ENCODE peak calls at places on chromosomes 1 and 21, in eight cellular contexts. E is hypothalamus; C is EL; F is activated naive CD4-positive, alpha-beta T cell; B is C1 segment of cervical spinal cord; A is NCI-H1417; R is T-helper 1 cell; K is sciatic nerve. P is an unnamed sample.

GRCh38 chr1:74731399-74732052 is 1.3 kb downstream of the CRYZ start:
- DNase-seq in F (no peak), R (no peak), A (no peak), B (no peak), C (peak; percentile 35), K (no peak), E (no peak), P (no peak)

GRCh38 chr1:48526045-48526714 is 54.2 kb upstream of the SPATA6 start:
- DNase-seq in K (no peak), F (no peak), C (no peak), A (peak; percentile 12), E (no peak), B (peak; percentile 44), R (no peak), P (peak; percentile 75)

GRCh38 chr1:90721210-90722194 is 4.4 kb upstream of the BARHL2 start:
- DNase-seq in A (peak; percentile 83), E (no peak), B (peak; percentile 35), F (no peak), K (no peak), C (peak; percentile 63), R (no peak), P (peak; percentile 96)

GRCh38 chr1:246178902-246179301 is 328.2 kb downstream of the SMYD3 start:
- DNase-seq in F (no peak), C (no peak), B (no peak), A (no peak), R (no peak), E (no peak), K (no peak), P (no peak)

GRCh38 chr1:1543706-1544099 is 3.3 kb upstream of the TMEM240 start:
- DNase-seq in F (no peak), B (no peak), C (no peak), K (no peak), A (no peak), R (no peak), E (no peak), P (no peak)

GRCh38 chr1:111127923-111128643 is 11.8 kb downstream of the DRAM2 start:
- DNase-seq in R (no peak), E (no peak), C (no peak), K (no peak), A (no peak), B (no peak), F (no peak), P (no peak)

GRCh38 chr1:113692824-113693431 is 66.4 kb downstream of the PHTF1 start:
- DNase-seq in B (no peak), C (no peak), E (no peak), R (no peak), F (no peak), K (no peak), A (no peak), P (no peak)

GRCh38 chr1:25568090-25568833 is 24.9 kb downstream of the LDLRAP1 start:
- DNase-seq in E (no peak), K (no peak), R (no peak), A (no peak), B (no peak), C (peak; percentile 77), F (no peak), P (no peak)

GRCh38 chr1:244662604-244663003 is 9.7 kb downstream of the DESI2 start:
- DNase-seq in B (no peak), A (no peak), C (no peak), F (no peak), R (no peak), K (no peak), E (no peak), P (no peak)

GRCh38 chr1:226578946-226579639 is 30.5 kb downstream of the STUM start:
- DNase-seq in B (no peak), E (no peak), C (no peak), F (no peak), K (no peak), R (no peak), A (no peak), P (no peak)

GRCh38 chr21:45200596-45201296 is 86.9 kb downstream of the POFUT2 start:
- DNase-seq in A (no peak), F (no peak), R (no peak), C (no peak), K (no peak), B (no peak), E (no peak), P (no peak)

GRCh38 chr1:10835423-10836421 is 39.3 kb upstream of the CASZ1 start:
- DNase-seq in R (no peak), K (no peak), E (no peak), F (no peak), C (peak; percentile 44), A (peak; percentile 89), B (no peak), P (peak; percentile 85)

GRCh38 chr1:93907718-93908117 is 1.5 kb downstream of the GCLM start:
- DNase-seq in R (no peak), C (peak; percentile 71), B (no peak), K (no peak), F (no peak), A (peak; percentile 58), E (no peak), P (peak; percentile 45)

GRCh38 chr1:155295183-155295941 is 5.9 kb downstream of the PKLR start:
- DNase-seq in C (no peak), B (no peak), R (no peak), E (no peak), A (no peak), F (no peak), K (no peak), P (no peak)

GRCh38 chr1:202084791-202085681 is 37.7 kb upstream of the GPR37L1 start:
- DNase-seq in C (no peak), A (peak; percentile 77), E (no peak), K (no peak), F (no peak), R (no peak), B (peak; percentile 72), P (no peak)

GRCh38 chr1:42141978-42142377 is 11.2 kb upstream of the GUCA2B start:
- DNase-seq in A (no peak), R (no peak), F (no peak), E (no peak), K (no peak), C (no peak), B (no peak), P (no peak)

GRCh38 chr1:207219979-207220889 is 101.2 kb upstream of the CD55 start:
- DNase-seq in F (no peak), K (no peak), E (no peak), A (no peak), B (no peak), C (no peak), R (no peak), P (no peak)